ENCODE peak calls at places on chromosomes 12 and 14, in four cellular contexts. G is stimulated activated CD8-positive, alpha-beta memory T cell treated with anti-CD3 and anti-CD28 coated beads, Interleukin-15, amount 100 ng/mL, for 4 hours; M is activated CD4-positive, alpha-beta T cell treated with anti-CD3 and anti-CD28 coated beads, Interleukin-2, amount 50 U/mL, for 1 hour; C is hippocampal formation. T is an unnamed sample.

GRCh38 chr12:32947203-32947795 is 50.7 kb upstream of the PKP2 start:
- DNase-seq in M (no peak), G (no peak), C (no peak), T (no peak)

GRCh38 chr12:48017496-48017895 is 13.2 kb upstream of the COL2A1 start:
- DNase-seq in G (no peak), C (no peak), M (no peak), T (no peak)

GRCh38 chr12:93668919-93669418 is 8.2 kb upstream of the CRADD start:
- DNase-seq in G (no peak), M (no peak), C (no peak), T (no peak)

GRCh38 chr12:117119592-117120198 is 20.5 kb upstream of the TESC start:
- DNase-seq in C (no peak), M (peak), G (no peak), T (no peak)

GRCh38 chr14:31244626-31245025 is 37.0 kb upstream of the HECTD1 start:
- DNase-seq in M (no peak), G (no peak), C (no peak), T (no peak)

GRCh38 chr14:54622189-54622958 is 55.4 kb downstream of the SAMD4A start:
- DNase-seq in M (no peak), G (no peak), C (no peak), T (peak)

GRCh38 chr12:69623970-69624369 is 13.3 kb upstream of the LRRC10 start:
- DNase-seq in C (no peak), G (no peak), M (no peak), T (no peak)

GRCh38 chr14:51507556-51508511 is 143.9 kb upstream of the FRMD6 start:
- DNase-seq in M (no peak), C (peak), G (no peak), T (no peak)

GRCh38 chr12:109591041-109591440 is 17.4 kb downstream of the MVK start:
- DNase-seq in M (no peak), G (no peak), C (no peak), T (no peak)

GRCh38 chr14:76152333-76152681 is 585 bp downstream of the GPATCH2L start:
- DNase-seq in C (peak), G (peak), M (peak), T (peak)

GRCh38 chr12:3252416-3252815 is 175.2 kb downstream of the TSPAN9 start:
- DNase-seq in G (no peak), C (peak), M (no peak), T (no peak)

GRCh38 chr14:23618415-23618988 is 17.7 kb upstream of the DHRS2 start:
- DNase-seq in C (no peak), G (no peak), M (no peak), T (no peak)

GRCh38 chr14:31568151-31568550 is 6.9 kb downstream of the NUBPL start:
- DNase-seq in G (no peak), C (no peak), M (no peak), T (no peak)

GRCh38 chr14:91358654-91359210 is 58.9 kb downstream of the CCDC88C start:
- DNase-seq in M (no peak), G (no peak), C (no peak), T (no peak)

GRCh38 chr12:48118491-48118890 is 673 bp upstream of the PFKM start:
- DNase-seq in M (no peak), G (no peak), C (no peak), T (no peak)

GRCh38 chr14:83535396-83535906 is 1994.5 kb upstream of the FLRT2 start:
- DNase-seq in C (no peak), G (no peak), M (no peak), T (no peak)

GRCh38 chr14:86357866-86358265 is 827.9 kb downstream of the FLRT2 start:
- DNase-seq in M (no peak), G (no peak), C (no peak), T (no peak)

GRCh38 chr14:36515105-36515593 is 4.9 kb downstream of the NKX2-1 start:
- DNase-seq in M (no peak), G (no peak), C (no peak), T (no peak)

GRCh38 chr12:116492703-116493324 is 66.4 kb upstream of the MAP1LC3B2 start:
- DNase-seq in C (no peak), M (no peak), G (no peak), T (no peak)